ENCODE peak calls at places on chromosome 6, in five cellular contexts. One of them, this sample, is unnamed.
A peak's percentile ranks its signal among the peaks of the same experiment; 100 is the strongest.

GRCh38 chr6:120869397-120869796 is 464.9 kb downstream of the TBC1D32 start:
- DNase-seq in cardiac muscle cell: no peak
- DNase-seq in GM12878: no peak
- DNase-seq in AG09309: no peak
- DNase-seq in astrocyte of the spinal cord: peak; percentile 2
- DNase-seq in this sample: peak; percentile 43

GRCh38 chr6:134550604-134551003 is 232.7 kb upstream of the SGK1 start:
- DNase-seq in cardiac muscle cell: peak; percentile 90
- DNase-seq in AG09309: no peak
- DNase-seq in GM12878: no peak
- DNase-seq in astrocyte of the spinal cord: peak; percentile 67
- DNase-seq in this sample: no peak

GRCh38 chr6:109349419-109349987 is 32.8 kb downstream of the CD164 start:
- DNase-seq in AG09309: peak; percentile 50
- DNase-seq in GM12878: no peak
- DNase-seq in cardiac muscle cell: peak; percentile 95
- DNase-seq in astrocyte of the spinal cord: peak; percentile 52
- DNase-seq in this sample: peak; percentile 95

GRCh38 chr6:106473807-106474206 is 113.3 kb downstream of the CRYBG1 start:
- DNase-seq in AG09309: peak; percentile 37
- DNase-seq in astrocyte of the spinal cord: peak; percentile 77
- DNase-seq in cardiac muscle cell: peak; percentile 80
- DNase-seq in GM12878: no peak
- DNase-seq in this sample: peak; percentile 90

GRCh38 chr6:73860303-73860702 is 164.3 kb downstream of the CD109 start:
- DNase-seq in GM12878: no peak
- DNase-seq in AG09309: no peak
- DNase-seq in astrocyte of the spinal cord: no peak
- DNase-seq in cardiac muscle cell: no peak
- DNase-seq in this sample: no peak

GRCh38 chr6:102660288-102660687 is 1266.8 kb downstream of the GRIK2 start:
- DNase-seq in AG09309: no peak
- DNase-seq in cardiac muscle cell: no peak
- DNase-seq in astrocyte of the spinal cord: no peak
- DNase-seq in GM12878: no peak
- DNase-seq in this sample: no peak

GRCh38 chr6:11121851-11122250 is 10.3 kb upstream of the ERVFRD-1 start:
- DNase-seq in AG09309: no peak
- DNase-seq in astrocyte of the spinal cord: peak; percentile 53
- DNase-seq in cardiac muscle cell: peak; percentile 40
- DNase-seq in GM12878: no peak
- DNase-seq in this sample: no peak

GRCh38 chr6:141541766-141542324 is 590.9 kb upstream of the GJE1 start:
- DNase-seq in AG09309: no peak
- DNase-seq in GM12878: no peak
- DNase-seq in astrocyte of the spinal cord: no peak
- DNase-seq in cardiac muscle cell: peak; percentile 29
- DNase-seq in this sample: no peak

GRCh38 chr6:33492093-33492492 is 37.7 kb downstream of the ZBTB9 start:
- DNase-seq in astrocyte of the spinal cord: no peak
- DNase-seq in cardiac muscle cell: no peak
- DNase-seq in AG09309: no peak
- DNase-seq in GM12878: no peak
- DNase-seq in this sample: no peak

GRCh38 chr6:113596907-113597583 is 260.1 kb upstream of the MARCKS start:
- DNase-seq in GM12878: no peak
- DNase-seq in cardiac muscle cell: peak; percentile 33
- DNase-seq in AG09309: peak; percentile 41
- DNase-seq in astrocyte of the spinal cord: peak; percentile 64
- DNase-seq in this sample: no peak

GRCh38 chr6:6694368-6694780 is 105.9 kb downstream of the LY86 start:
- DNase-seq in astrocyte of the spinal cord: no peak
- DNase-seq in cardiac muscle cell: no peak
- DNase-seq in GM12878: no peak
- DNase-seq in AG09309: no peak
- DNase-seq in this sample: peak; percentile 37

GRCh38 chr6:118725944-118726343 is 74.6 kb upstream of the CEP85L start:
- DNase-seq in astrocyte of the spinal cord: no peak
- DNase-seq in AG09309: no peak
- DNase-seq in GM12878: no peak
- DNase-seq in cardiac muscle cell: no peak
- DNase-seq in this sample: no peak

GRCh38 chr6:100462990-100463684 is 1.6 kb downstream of the SIM1 start:
- DNase-seq in cardiac muscle cell: no peak
- DNase-seq in GM12878: no peak
- DNase-seq in astrocyte of the spinal cord: no peak
- DNase-seq in AG09309: no peak
- DNase-seq in this sample: no peak

GRCh38 chr6:27775796-27776184 is 136.4 kb downstream of the OR2B2 start:
- DNase-seq in cardiac muscle cell: no peak
- DNase-seq in GM12878: no peak
- DNase-seq in astrocyte of the spinal cord: no peak
- DNase-seq in AG09309: no peak
- DNase-seq in this sample: peak; percentile 60

GRCh38 chr6:135008072-135008940 is 46.3 kb downstream of the HBS1L start:
- DNase-seq in cardiac muscle cell: no peak
- DNase-seq in GM12878: peak; percentile 56
- DNase-seq in astrocyte of the spinal cord: no peak
- DNase-seq in AG09309: no peak
- DNase-seq in this sample: no peak

GRCh38 chr6:75735491-75736186 is 13.4 kb upstream of the MYO6 start:
- DNase-seq in AG09309: no peak
- DNase-seq in cardiac muscle cell: peak; percentile 22
- DNase-seq in GM12878: peak; percentile 33
- DNase-seq in astrocyte of the spinal cord: peak; percentile 31
- DNase-seq in this sample: peak; percentile 53

GRCh38 chr6:20432692-20433091 is 31.0 kb downstream of the E2F3 start:
- DNase-seq in GM12878: no peak
- DNase-seq in astrocyte of the spinal cord: no peak
- DNase-seq in cardiac muscle cell: no peak
- DNase-seq in AG09309: no peak
- DNase-seq in this sample: no peak

GRCh38 chr6:24402697-24403500 is at the start of gene MRS2:
- DNase-seq in GM12878: peak; percentile 71
- DNase-seq in astrocyte of the spinal cord: peak; percentile 78
- DNase-seq in cardiac muscle cell: peak; percentile 80
- DNase-seq in AG09309: peak; percentile 40
- DNase-seq in this sample: peak; percentile 98

GRCh38 chr6:49479308-49480004 is 16.3 kb downstream of the CENPQ start:
- DNase-seq in AG09309: no peak
- DNase-seq in cardiac muscle cell: peak; percentile 7
- DNase-seq in astrocyte of the spinal cord: peak; percentile 3
- DNase-seq in GM12878: no peak
- DNase-seq in this sample: no peak

GRCh38 chr6:43040542-43041257 is 13.0 kb downstream of the CUL7 start:
- DNase-seq in GM12878: no peak
- DNase-seq in cardiac muscle cell: no peak
- DNase-seq in astrocyte of the spinal cord: no peak
- DNase-seq in AG09309: no peak
- DNase-seq in this sample: no peak

GRCh38 chr6:136823128-136823660 is 802 bp downstream of the PEX7 start:
- DNase-seq in AG09309: no peak
- DNase-seq in cardiac muscle cell: no peak
- DNase-seq in GM12878: no peak
- DNase-seq in astrocyte of the spinal cord: no peak
- DNase-seq in this sample: no peak

GRCh38 chr6:36949636-36950035 is 4.9 kb upstream of the PI16 start:
- DNase-seq in GM12878: no peak
- DNase-seq in AG09309: no peak
- DNase-seq in cardiac muscle cell: no peak
- DNase-seq in astrocyte of the spinal cord: peak; percentile 53
- DNase-seq in this sample: peak; percentile 62

GRCh38 chr6:97440590-97441176 is 157.7 kb upstream of the MMS22L start:
- DNase-seq in GM12878: no peak
- DNase-seq in astrocyte of the spinal cord: peak; percentile 38
- DNase-seq in cardiac muscle cell: peak; percentile 33
- DNase-seq in AG09309: no peak
- DNase-seq in this sample: peak; percentile 18

GRCh38 chr6:163962627-163963117 is 548.2 kb downstream of the QKI start:
- DNase-seq in astrocyte of the spinal cord: no peak
- DNase-seq in AG09309: no peak
- DNase-seq in cardiac muscle cell: no peak
- DNase-seq in GM12878: no peak
- DNase-seq in this sample: no peak

GRCh38 chr6:152979116-152979515 is 3.7 kb downstream of the FBXO5 start:
- DNase-seq in cardiac muscle cell: no peak
- DNase-seq in astrocyte of the spinal cord: no peak
- DNase-seq in AG09309: no peak
- DNase-seq in GM12878: no peak
- DNase-seq in this sample: no peak

GRCh38 chr6:137861550-137862337 is 5.3 kb upstream of the TNFAIP3 start:
- DNase-seq in GM12878: no peak
- DNase-seq in AG09309: no peak
- DNase-seq in cardiac muscle cell: no peak
- DNase-seq in astrocyte of the spinal cord: no peak
- DNase-seq in this sample: peak; percentile 84

GRCh38 chr6:37417393-37417792 is 15.6 kb upstream of the CMTR1 start:
- DNase-seq in AG09309: no peak
- DNase-seq in cardiac muscle cell: no peak
- DNase-seq in GM12878: no peak
- DNase-seq in astrocyte of the spinal cord: no peak
- DNase-seq in this sample: no peak

GRCh38 chr6:142323377-142323776 is 21.6 kb downstream of the ADGRG6 start:
- DNase-seq in GM12878: no peak
- DNase-seq in cardiac muscle cell: no peak
- DNase-seq in AG09309: no peak
- DNase-seq in astrocyte of the spinal cord: peak; percentile 26
- DNase-seq in this sample: peak; percentile 98

GRCh38 chr6:30041821-30042220 is 19.2 kb upstream of the POLR1H start:
- DNase-seq in astrocyte of the spinal cord: no peak
- DNase-seq in AG09309: no peak
- DNase-seq in GM12878: no peak
- DNase-seq in cardiac muscle cell: peak; percentile 22
- DNase-seq in this sample: no peak

GRCh38 chr6:152110878-152111820 is 303.7 kb downstream of the ESR1 start:
- DNase-seq in GM12878: no peak
- DNase-seq in cardiac muscle cell: peak; percentile 57
- DNase-seq in AG09309: peak; percentile 66
- DNase-seq in astrocyte of the spinal cord: peak; percentile 35
- DNase-seq in this sample: no peak

GRCh38 chr6:91480397-91480796 is 893.5 kb upstream of the MAP3K7 start:
- DNase-seq in GM12878: no peak
- DNase-seq in cardiac muscle cell: no peak
- DNase-seq in astrocyte of the spinal cord: no peak
- DNase-seq in AG09309: no peak
- DNase-seq in this sample: no peak

GRCh38 chr6:50187212-50188055 is 137.7 kb upstream of the DEFB112 start:
- DNase-seq in astrocyte of the spinal cord: no peak
- DNase-seq in AG09309: no peak
- DNase-seq in cardiac muscle cell: no peak
- DNase-seq in GM12878: no peak
- DNase-seq in this sample: no peak

GRCh38 chr6:88629838-88630462 is 333.5 kb downstream of the RNGTT start:
- DNase-seq in GM12878: no peak
- DNase-seq in cardiac muscle cell: no peak
- DNase-seq in astrocyte of the spinal cord: peak; percentile 52
- DNase-seq in AG09309: no peak
- DNase-seq in this sample: no peak

GRCh38 chr6:140394141-140394540 is 1019.7 kb upstream of the CITED2 start:
- DNase-seq in astrocyte of the spinal cord: no peak
- DNase-seq in GM12878: no peak
- DNase-seq in AG09309: no peak
- DNase-seq in cardiac muscle cell: no peak
- DNase-seq in this sample: no peak
- H3K4me3 ChIP-seq in astrocyte of the spinal cord: no peak overlapping the region
- H3K4me3 ChIP-seq in GM12878: no peak overlapping the region
- H3K4me3 ChIP-seq in AG09309: no peak overlapping the region
- H3K4me3 ChIP-seq in cardiac muscle cell: no peak overlapping the region
- H3K4me3 ChIP-seq in this sample: no peak overlapping the region

GRCh38 chr6:44475779-44476434 is 88.4 kb downstream of the CDC5L start:
- DNase-seq in GM12878: no peak
- DNase-seq in astrocyte of the spinal cord: peak; percentile 82
- DNase-seq in AG09309: no peak
- DNase-seq in cardiac muscle cell: peak; percentile 87
- DNase-seq in this sample: peak; percentile 82
- TF ChIP-seq CTCF in GM12878: peak; percentile 92
- TF ChIP-seq CTCF in astrocyte of the spinal cord: peak; percentile 90
- TF ChIP-seq CTCF in AG09309: peak; percentile 99
- TF ChIP-seq CTCF in cardiac muscle cell: peak; percentile 91
- TF ChIP-seq CTCF in this sample: peak; percentile 91

GRCh38 chr6:126339796-126340750 is at the start of gene CENPW:
- DNase-seq in AG09309: peak; percentile 2
- DNase-seq in GM12878: peak; percentile 48
- DNase-seq in cardiac muscle cell: peak; percentile 91
- DNase-seq in astrocyte of the spinal cord: peak; percentile 85
- DNase-seq in this sample: peak; percentile 95
- H3K4me3 ChIP-seq in AG09309: peak within 1 kb of the TSS; percentile 56
- H3K4me3 ChIP-seq in GM12878: peak within 1 kb of the TSS; percentile 90
- H3K4me3 ChIP-seq in cardiac muscle cell: peak within 1 kb of the TSS; percentile 73
- H3K4me3 ChIP-seq in astrocyte of the spinal cord: peak within 1 kb of the TSS; percentile 73
- H3K4me3 ChIP-seq in this sample: peak within 1 kb of the TSS; percentile 96

GRCh38 chr6:2558098-2558770 is 192.5 kb downstream of the MYLK4 start:
- DNase-seq in astrocyte of the spinal cord: no peak
- DNase-seq in cardiac muscle cell: no peak
- DNase-seq in AG09309: no peak
- DNase-seq in GM12878: no peak
- DNase-seq in this sample: no peak

GRCh38 chr6:2558861-2559811 is 191.6 kb downstream of the MYLK4 start:
- DNase-seq in AG09309: no peak
- DNase-seq in astrocyte of the spinal cord: peak; percentile 73
- DNase-seq in cardiac muscle cell: no peak
- DNase-seq in GM12878: no peak
- DNase-seq in this sample: no peak

GRCh38 chr6:2554651-2555050 is 196.1 kb downstream of the MYLK4 start:
- DNase-seq in astrocyte of the spinal cord: no peak
- DNase-seq in AG09309: no peak
- DNase-seq in GM12878: no peak
- DNase-seq in cardiac muscle cell: no peak
- DNase-seq in this sample: peak; percentile 84

GRCh38 chr6:2557181-2557720 is 193.5 kb downstream of the MYLK4 start:
- DNase-seq in GM12878: no peak
- DNase-seq in cardiac muscle cell: no peak
- DNase-seq in AG09309: no peak
- DNase-seq in astrocyte of the spinal cord: no peak
- DNase-seq in this sample: no peak

GRCh38 chr6:2556761-2557160 is 194.0 kb downstream of the MYLK4 start:
- DNase-seq in GM12878: no peak
- DNase-seq in cardiac muscle cell: peak; percentile 65
- DNase-seq in AG09309: no peak
- DNase-seq in astrocyte of the spinal cord: no peak
- DNase-seq in this sample: no peak
- TF ChIP-seq CTCF in GM12878: no peak
- TF ChIP-seq CTCF in cardiac muscle cell: no peak
- TF ChIP-seq CTCF in AG09309: no peak
- TF ChIP-seq CTCF in astrocyte of the spinal cord: no peak
- TF ChIP-seq CTCF in this sample: no peak